ENCODE peak calls at places on chromosome 18, in six cellular contexts. H is Peyer's patch; J is activated naive CD8-positive, alpha-beta T cell treated with anti-CD3 and anti-CD28 coated beads, Interleukin-2, amount 50 U/mL, for 24 hours; F is coronary artery; P is astrocyte of the spinal cord; M is neuronal stem cell. W is an unnamed sample.

GRCh38 chr18:68406761-68407160 is 308.1 kb downstream of the TMX3 start:
- DNase-seq in H (no peak), J (no peak), F (no peak), P (no peak), M (no peak), W (peak)

GRCh38 chr18:27695509-27695908 is 481.4 kb downstream of the CDH2 start:
- DNase-seq in H (no peak), J (no peak), F (no peak), P (no peak), M (no peak), W (no peak)

GRCh38 chr18:50163505-50163904 is 31.4 kb downstream of the MYO5B start:
- DNase-seq in H (no peak), J (no peak), F (no peak), P (no peak), M (no peak), W (no peak)

GRCh38 chr18:45958730-45959129 is 8.4 kb downstream of the EPG5 start:
- DNase-seq in H (no peak), J (no peak), F (no peak), P (no peak), M (no peak), W (no peak)

GRCh38 chr18:63451774-63452173 is 25.0 kb upstream of the SERPINB5 start:
- DNase-seq in H (no peak), J (no peak), F (no peak), P (no peak), M (no peak), W (no peak)

GRCh38 chr18:62959481-62959880 is 244.1 kb downstream of the PHLPP1 start:
- DNase-seq in H (no peak), J (no peak), F (no peak), P (no peak), M (no peak), W (no peak)

GRCh38 chr18:34222025-34222395 is 2.7 kb downstream of the NOL4 start:
- DNase-seq in H (no peak), J (peak), F (no peak), P (peak), M (no peak), W (no peak)

GRCh38 chr18:21741511-21742322 is 1.1 kb downstream of the MIB1 start:
- DNase-seq in H (peak), J (peak), F (no peak), P (peak), M (peak), W (peak)

GRCh38 chr18:744824-745597 is 32.6 kb upstream of the ENOSF1 start:
- DNase-seq in H (no peak), J (no peak), F (no peak), P (no peak), M (no peak), W (no peak)

GRCh38 chr18:7514796-7515440 is 52.2 kb upstream of the PTPRM start:
- DNase-seq in H (no peak), J (no peak), F (no peak), P (no peak), M (peak), W (no peak)

GRCh38 chr18:8937112-8937641 is 165.3 kb upstream of the NDUFV2 start:
- DNase-seq in H (no peak), J (no peak), F (no peak), P (no peak), M (no peak), W (no peak)

GRCh38 chr18:55546873-55547704 is 40.9 kb downstream of the TCF4 start:
- DNase-seq in H (no peak), J (no peak), F (no peak), P (peak), M (no peak), W (no peak)

GRCh38 chr18:59640721-59641120 is 56.5 kb downstream of the CCBE1 start:
- DNase-seq in H (no peak), J (no peak), F (no peak), P (no peak), M (no peak), W (no peak)

GRCh38 chr18:42635378-42636048 is 480.0 kb downstream of the RIT2 start:
- DNase-seq in H (no peak), J (no peak), F (no peak), P (no peak), M (no peak), W (peak)

GRCh38 chr18:76410033-76410432 is 85.0 kb downstream of the ZNF516 start:
- DNase-seq in H (no peak), J (no peak), F (peak), P (no peak), M (no peak), W (no peak)

GRCh38 chr18:22347624-22348511 is 69.8 kb downstream of the CTAGE1 start:
- DNase-seq in H (no peak), J (peak), F (no peak), P (peak), M (peak), W (no peak)

GRCh38 chr18:77597726-77598125 is 348.1 kb downstream of the GALR1 start:
- DNase-seq in H (no peak), J (no peak), F (no peak), P (no peak), M (no peak), W (no peak)

GRCh38 chr18:13137041-13137938 is 81.3 kb upstream of the LDLRAD4 start:
- DNase-seq in H (peak), J (peak), F (no peak), P (peak), M (no peak), W (no peak)

GRCh38 chr18:58241877-58242276 is 197.9 kb downstream of the NEDD4L start:
- DNase-seq in H (no peak), J (no peak), F (no peak), P (peak), M (no peak), W (peak)

GRCh38 chr18:21243041-21243431 is 1.0 kb downstream of the GREB1L start:
- DNase-seq in H (no peak), J (peak), F (no peak), P (no peak), M (no peak), W (no peak)

GRCh38 chr18:39841133-39842041 is 2113.6 kb upstream of the PIK3C3 start:
- DNase-seq in H (no peak), J (no peak), F (no peak), P (peak), M (peak), W (peak)

GRCh38 chr18:80119111-80119510 is 10.0 kb downstream of the ADNP2 start:
- DNase-seq in H (no peak), J (no peak), F (no peak), P (no peak), M (peak), W (no peak)

GRCh38 chr18:59549797-59550516 is 147.3 kb downstream of the CCBE1 start:
- DNase-seq in H (no peak), J (no peak), F (no peak), P (no peak), M (no peak), W (no peak)

GRCh38 chr18:65753520-65753919 is 2.7 kb downstream of the CDH7 start:
- DNase-seq in H (no peak), J (no peak), F (no peak), P (peak), M (peak), W (peak)

W was measured in SK-MEL-5.